ENCODE peak calls at places on chromosomes 4 and X, in seven cellular contexts. P is thyroid gland, O is stomach, B is heart left ventricle, D is H1, U is HepG2, V is GM12878. E is an unnamed sample.
A peak's percentile ranks its signal among the peaks of the same experiment; 100 is the strongest.

GRCh38 chr4:145709336-145709735 is 29.4 kb downstream of the C4orf51 start:
- DNase-seq in P (peak; percentile 47), O (no peak), B (no peak), D (no peak), U (no peak), V (no peak), E (no peak)

GRCh38 chr4:126851391-126851790 is 781.4 kb upstream of the INTU start:
- DNase-seq in P (no peak), O (no peak), B (no peak), D (no peak), U (no peak), V (no peak), E (no peak)

GRCh38 chr4:26862381-26862915 is 1.8 kb downstream of the STIM2 start:
- DNase-seq in P (no peak), O (no peak), B (no peak), D (no peak), U (no peak), V (no peak), E (no peak)

GRCh38 chr4:174828845-174829701 is at the start of gene GLRA3:
- DNase-seq in P (no peak), O (peak; percentile 36), B (peak; percentile 24), D (peak; percentile 96), U (peak; percentile 11), V (no peak), E (peak; percentile 81)

GRCh38 chr4:119647558-119647957 is 19.0 kb upstream of the PDE5A start:
- DNase-seq in P (no peak), O (no peak), B (no peak), D (no peak), U (no peak), V (no peak), E (no peak)

GRCh38 chr4:156970501-156971167 is 965 bp downstream of the PDGFC start:
- DNase-seq in P (peak; percentile 69), O (peak; percentile 64), B (peak; percentile 82), D (peak; percentile 63), U (peak; percentile 61), V (no peak), E (peak; percentile 84)

GRCh38 chr4:6200922-6201362 is 593 bp upstream of the JAKMIP1 start:
- DNase-seq in P (no peak), O (no peak), B (no peak), D (no peak), U (peak; percentile 34), V (no peak), E (no peak)

GRCh38 chr4:169774466-169775445 is 17.0 kb upstream of the HPF1 start:
- DNase-seq in P (no peak), O (no peak), B (no peak), D (peak; percentile 53), U (no peak), V (no peak), E (peak; percentile 76)

GRCh38 chrX:107672955-107673378 is 44.7 kb downstream of the PRPS1 start:
- DNase-seq in P (peak; percentile 75), O (peak; percentile 77), B (peak; percentile 82), D (peak; percentile 56), U (peak; percentile 28), V (no peak), E (peak; percentile 93)

GRCh38 chr4:168388890-168389289 is 70.3 kb upstream of the DDX60 start:
- DNase-seq in P (no peak), O (no peak), B (no peak), D (no peak), U (no peak), V (no peak), E (no peak)

GRCh38 chr4:127586922-127587571 is 45.7 kb upstream of the INTU start:
- DNase-seq in P (peak; percentile 8), O (no peak), B (no peak), D (no peak), U (peak; percentile 49), V (no peak), E (no peak)

GRCh38 chr4:150582101-150582565 is at the start of gene MAB21L2:
- DNase-seq in P (no peak), O (no peak), B (no peak), D (no peak), U (no peak), V (no peak), E (no peak)

GRCh38 chr4:11105715-11106114 is 323.0 kb downstream of the HS3ST1 start:
- DNase-seq in P (no peak), O (no peak), B (no peak), D (no peak), U (no peak), V (no peak), E (no peak)

GRCh38 chrX:8424941-8425340 is 39.7 kb upstream of the VCX3B start:
- DNase-seq in P (no peak), O (no peak), B (no peak), D (no peak), U (no peak), V (no peak), E (no peak)

GRCh38 chrX:106898462-106898861 is 4.7 kb downstream of the RIPPLY1 start:
- DNase-seq in P (peak; percentile 13), O (no peak), B (no peak), D (no peak), U (peak; percentile 80), V (peak; percentile 16), E (no peak)

GRCh38 chrX:121254336-121254735 is 206.9 kb downstream of the GLUD2 start:
- DNase-seq in P (no peak), O (no peak), B (no peak), D (no peak), U (peak; percentile 5), V (no peak), E (no peak)

GRCh38 chr4:16250665-16251365 is 24.5 kb upstream of the TAPT1 start:
- DNase-seq in P (no peak), O (no peak), B (no peak), D (no peak), U (peak; percentile 97), V (no peak), E (no peak)

GRCh38 chr4:2284934-2285664 is 23.2 kb upstream of the MXD4 start:
- DNase-seq in P (no peak), O (no peak), B (no peak), D (no peak), U (no peak), V (no peak), E (no peak)

GRCh38 chr4:156723951-156724668 is 247.5 kb downstream of the PDGFC start:
- DNase-seq in P (no peak), O (peak; percentile 33), B (no peak), D (no peak), U (peak; percentile 9), V (no peak), E (peak; percentile 69)

GRCh38 chr4:101114936-101115372 is 232.4 kb downstream of the PPP3CA start:
- DNase-seq in P (no peak), O (no peak), B (no peak), D (no peak), U (peak; percentile 99), V (no peak), E (no peak)

GRCh38 chrX:13167444-13168207 is 123.2 kb upstream of the FAM9C start:
- DNase-seq in P (no peak), O (no peak), B (no peak), D (no peak), U (no peak), V (no peak), E (no peak)

GRCh38 chr4:118738999-118739690 is 54.0 kb downstream of the METTL14 start:
- DNase-seq in P (no peak), O (no peak), B (no peak), D (no peak), U (no peak), V (no peak), E (no peak)

GRCh38 chr4:39255266-39255665 is 72.9 kb downstream of the WDR19 start:
- DNase-seq in P (no peak), O (no peak), B (no peak), D (no peak), U (peak; percentile 7), V (no peak), E (no peak)

GRCh38 chrX:1496076-1496475 is 40.9 kb downstream of the P2RY8 start:
- DNase-seq in P (no peak), O (no peak), B (no peak), D (no peak), U (no peak), V (no peak), E (peak; percentile 61)
- TF ChIP-seq POLR2A in P (no peak), O (no peak), B (no peak), D (no peak), U (no peak), V (no peak), E (no peak)

GRCh38 chr4:85474818-85475630 is at the start of gene ARHGAP24:
- DNase-seq in P (peak; percentile 88), O (peak; percentile 91), B (peak; percentile 92), D (peak; percentile 82), U (peak; percentile 95), V (peak; percentile 51), E (peak; percentile 95)
- TF ChIP-seq POLR2A in P (no peak), O (no peak), B (no peak), D (no peak), U (no peak), V (no peak), E (peak; percentile 54)

GRCh38 chrX:24023538-24023937 is 3.4 kb downstream of the KLHL15 start:
- DNase-seq in P (no peak), O (no peak), B (no peak), D (no peak), U (no peak), V (no peak), E (no peak)

GRCh38 chrX:24026403-24026801 is 584 bp downstream of the KLHL15 start:
- DNase-seq in P (peak; percentile 7), O (no peak), B (no peak), D (no peak), U (no peak), V (no peak), E (no peak)

GRCh38 chrX:24023972-24024664 is 2.9 kb downstream of the KLHL15 start:
- DNase-seq in P (no peak), O (no peak), B (no peak), D (no peak), U (no peak), V (no peak), E (no peak)

GRCh38 chrX:24025741-24026402 is 1.1 kb downstream of the KLHL15 start:
- DNase-seq in P (peak; percentile 21), O (no peak), B (no peak), D (peak; percentile 50), U (no peak), V (no peak), E (no peak)

GRCh38 chrX:24024819-24025740 is 1.9 kb downstream of the KLHL15 start:
- DNase-seq in P (peak; percentile 86), O (peak; percentile 90), B (peak; percentile 93), D (peak; percentile 70), U (peak; percentile 73), V (peak; percentile 43), E (peak; percentile 95)
- TF ChIP-seq POLR2A in P (peak; percentile 39), O (no peak), B (no peak), D (peak; percentile 53), U (peak; percentile 89), V (peak; percentile 95), E (peak; percentile 54)

DNA sequence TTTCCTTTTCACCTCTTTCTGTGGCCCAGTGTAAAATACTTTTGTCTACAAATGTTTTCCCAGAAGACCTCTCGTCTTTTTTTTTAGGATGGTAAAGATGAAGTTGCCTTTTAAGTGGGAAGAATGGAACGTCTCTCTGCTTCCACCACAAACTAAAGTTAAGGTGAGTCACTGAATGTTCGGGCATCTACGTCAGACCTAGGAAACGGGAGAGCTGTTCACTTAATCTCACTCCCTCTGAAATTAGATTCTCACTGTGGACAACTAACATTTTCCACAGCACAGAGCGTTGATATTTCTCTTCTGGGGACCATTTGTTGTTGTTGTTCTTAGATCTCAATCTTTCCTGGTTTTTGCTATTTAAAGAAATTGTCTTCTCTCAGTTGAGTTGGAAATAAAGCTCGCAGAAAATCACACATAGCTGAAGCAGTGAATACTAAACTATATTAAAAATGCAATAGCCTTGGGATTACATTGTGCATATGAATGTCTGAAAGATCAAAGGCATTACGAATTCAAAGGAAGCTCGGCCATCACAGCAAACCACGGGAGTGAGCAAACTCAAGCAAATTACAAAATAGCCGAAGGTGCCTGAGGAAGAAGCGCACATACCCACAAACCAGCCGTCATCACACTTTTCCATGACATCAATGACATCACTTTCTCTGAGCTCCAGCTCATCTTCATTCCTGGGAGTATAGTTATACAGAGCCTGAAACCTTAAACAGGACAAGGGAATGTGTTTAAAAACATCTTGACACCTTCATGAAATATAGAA is 53.9 kb upstream of the PDLIM3 start:
- DNase-seq in P (no peak), O (no peak), B (no peak), D (no peak), U (no peak), V (no peak), E (no peak)
- TF ChIP-seq POLR2A in P (no peak), O (no peak), B (no peak), D (no peak), U (no peak), V (no peak), E (no peak)

E was measured in spleen.